ENCODE peak calls at places on chromosomes 2 and 18, in seven cellular contexts. One of them, this sample, is unnamed.

GRCh38 chr2:158668394-158668793 is 126.7 kb upstream of the DAPL1 start:
- DNase-seq in PC-9: no peak
- DNase-seq in MM.1S: no peak
- DNase-seq in IMR-90: no peak
- DNase-seq in GM23338: no peak
- DNase-seq in fibroblast of lung: peak; percentile 15
- DNase-seq in OCI-LY7: no peak
- DNase-seq in this sample: no peak

GRCh38 chr18:26424428-26425147 is 123.8 kb downstream of the KCTD1 start:
- DNase-seq in PC-9: no peak
- DNase-seq in MM.1S: peak; percentile 76
- DNase-seq in IMR-90: no peak
- DNase-seq in GM23338: no peak
- DNase-seq in fibroblast of lung: no peak
- DNase-seq in OCI-LY7: no peak
- DNase-seq in this sample: no peak

GRCh38 chr2:234335676-234336228 is 161.1 kb downstream of the ARL4C start:
- DNase-seq in PC-9: no peak
- DNase-seq in MM.1S: no peak
- DNase-seq in IMR-90: peak; percentile 72
- DNase-seq in GM23338: no peak
- DNase-seq in fibroblast of lung: peak; percentile 88
- DNase-seq in OCI-LY7: no peak
- DNase-seq in this sample: no peak

GRCh38 chr2:217362290-217362689 is 502.4 kb upstream of the TNP1 start:
- DNase-seq in PC-9: no peak
- DNase-seq in MM.1S: no peak
- DNase-seq in IMR-90: no peak
- DNase-seq in GM23338: no peak
- DNase-seq in fibroblast of lung: no peak
- DNase-seq in OCI-LY7: no peak
- DNase-seq in this sample: no peak

GRCh38 chr2:72041638-72042111 is 106.0 kb downstream of the CYP26B1 start:
- DNase-seq in PC-9: no peak
- DNase-seq in MM.1S: no peak
- DNase-seq in IMR-90: no peak
- DNase-seq in GM23338: no peak
- DNase-seq in fibroblast of lung: no peak
- DNase-seq in OCI-LY7: no peak
- DNase-seq in this sample: no peak

GRCh38 chr2:64654063-64654811 is 524 bp upstream of the SERTAD2 start:
- DNase-seq in PC-9: peak; percentile 77
- DNase-seq in MM.1S: peak; percentile 87
- DNase-seq in IMR-90: peak; percentile 79
- DNase-seq in GM23338: peak; percentile 76
- DNase-seq in fibroblast of lung: peak; percentile 73
- DNase-seq in OCI-LY7: peak; percentile 42
- DNase-seq in this sample: no peak

GRCh38 chr2:238290079-238290478 is 1.7 kb upstream of the PER2 start:
- DNase-seq in PC-9: peak; percentile 92
- DNase-seq in MM.1S: no peak
- DNase-seq in IMR-90: no peak
- DNase-seq in GM23338: peak; percentile 72
- DNase-seq in fibroblast of lung: no peak
- DNase-seq in OCI-LY7: peak; percentile 45
- DNase-seq in this sample: no peak

GRCh38 chr2:172311921-172312345 is 115.5 kb upstream of the ITGA6 start:
- DNase-seq in PC-9: no peak
- DNase-seq in MM.1S: no peak
- DNase-seq in IMR-90: no peak
- DNase-seq in GM23338: no peak
- DNase-seq in fibroblast of lung: no peak
- DNase-seq in OCI-LY7: no peak
- DNase-seq in this sample: no peak

GRCh38 chr2:40353236-40353635 is 98.7 kb downstream of the SLC8A1 start:
- DNase-seq in PC-9: no peak
- DNase-seq in MM.1S: no peak
- DNase-seq in IMR-90: no peak
- DNase-seq in GM23338: no peak
- DNase-seq in fibroblast of lung: peak; percentile 59
- DNase-seq in OCI-LY7: no peak
- DNase-seq in this sample: no peak

GRCh38 chr2:60463249-60463648 is 90.2 kb downstream of the BCL11A start:
- DNase-seq in PC-9: no peak
- DNase-seq in MM.1S: no peak
- DNase-seq in IMR-90: peak; percentile 48
- DNase-seq in GM23338: no peak
- DNase-seq in fibroblast of lung: peak; percentile 31
- DNase-seq in OCI-LY7: no peak
- DNase-seq in this sample: no peak

GRCh38 chr18:34342960-34343359 is 118.2 kb upstream of the NOL4 start:
- DNase-seq in PC-9: no peak
- DNase-seq in MM.1S: no peak
- DNase-seq in IMR-90: peak; percentile 28
- DNase-seq in GM23338: peak; percentile 6
- DNase-seq in fibroblast of lung: peak; percentile 41
- DNase-seq in OCI-LY7: no peak
- DNase-seq in this sample: no peak

GRCh38 chr2:43171789-43172188 is 54.6 kb downstream of the ZFP36L2 start:
- DNase-seq in PC-9: peak; percentile 37
- DNase-seq in MM.1S: no peak
- DNase-seq in IMR-90: peak; percentile 66
- DNase-seq in GM23338: no peak
- DNase-seq in fibroblast of lung: peak; percentile 59
- DNase-seq in OCI-LY7: no peak
- DNase-seq in this sample: no peak

GRCh38 chr2:69212238-69213028 is 174.6 kb downstream of the GFPT1 start:
- DNase-seq in PC-9: no peak
- DNase-seq in MM.1S: no peak
- DNase-seq in IMR-90: no peak
- DNase-seq in GM23338: no peak
- DNase-seq in fibroblast of lung: no peak
- DNase-seq in OCI-LY7: no peak
- DNase-seq in this sample: no peak

GRCh38 chr2:184004289-184004944 is 593.9 kb upstream of the ZNF804A start:
- DNase-seq in PC-9: no peak
- DNase-seq in MM.1S: no peak
- DNase-seq in IMR-90: no peak
- DNase-seq in GM23338: no peak
- DNase-seq in fibroblast of lung: no peak
- DNase-seq in OCI-LY7: no peak
- DNase-seq in this sample: peak; percentile 27

GRCh38 chr2:197926673-197927072 is 122.3 kb downstream of the PLCL1 start:
- DNase-seq in PC-9: no peak
- DNase-seq in MM.1S: peak; percentile 81
- DNase-seq in IMR-90: no peak
- DNase-seq in GM23338: no peak
- DNase-seq in fibroblast of lung: no peak
- DNase-seq in OCI-LY7: no peak
- DNase-seq in this sample: no peak

GRCh38 chr2:126891681-126892500 is 6.8 kb upstream of the TEX51 start:
- DNase-seq in PC-9: no peak
- DNase-seq in MM.1S: no peak
- DNase-seq in IMR-90: no peak
- DNase-seq in GM23338: no peak
- DNase-seq in fibroblast of lung: no peak
- DNase-seq in OCI-LY7: no peak
- DNase-seq in this sample: no peak

GRCh38 chr2:165874445-165875039 is 79.0 kb downstream of the TTC21B start:
- DNase-seq in PC-9: peak; percentile 71
- DNase-seq in MM.1S: peak; percentile 89
- DNase-seq in IMR-90: peak; percentile 75
- DNase-seq in GM23338: peak; percentile 88
- DNase-seq in fibroblast of lung: peak; percentile 81
- DNase-seq in OCI-LY7: peak; percentile 81
- DNase-seq in this sample: peak; percentile 36

GRCh38 chr2:10502803-10503107 is 54.6 kb upstream of the ODC1 start:
- DNase-seq in PC-9: no peak
- DNase-seq in MM.1S: no peak
- DNase-seq in IMR-90: no peak
- DNase-seq in GM23338: no peak
- DNase-seq in fibroblast of lung: no peak
- DNase-seq in OCI-LY7: no peak
- DNase-seq in this sample: no peak

GRCh38 chr2:85611217-85611704 is 605 bp downstream of the C2orf68 start:
- DNase-seq in PC-9: no peak
- DNase-seq in MM.1S: no peak
- DNase-seq in IMR-90: no peak
- DNase-seq in GM23338: no peak
- DNase-seq in fibroblast of lung: no peak
- DNase-seq in OCI-LY7: no peak
- DNase-seq in this sample: no peak

GRCh38 chr2:190744041-190744440 is 95.2 kb downstream of the NAB1 start:
- DNase-seq in PC-9: no peak
- DNase-seq in MM.1S: no peak
- DNase-seq in IMR-90: no peak
- DNase-seq in GM23338: no peak
- DNase-seq in fibroblast of lung: no peak
- DNase-seq in OCI-LY7: no peak
- DNase-seq in this sample: no peak

GRCh38 chr2:84963692-84964405 is 7.1 kb upstream of the KCMF1 start:
- DNase-seq in PC-9: peak; percentile 43
- DNase-seq in MM.1S: no peak
- DNase-seq in IMR-90: peak; percentile 97
- DNase-seq in GM23338: no peak
- DNase-seq in fibroblast of lung: peak; percentile 94
- DNase-seq in OCI-LY7: no peak
- DNase-seq in this sample: no peak

GRCh38 chr2:191501390-191502168 is 176.4 kb upstream of the NABP1 start:
- DNase-seq in PC-9: no peak
- DNase-seq in MM.1S: no peak
- DNase-seq in IMR-90: peak; percentile 70
- DNase-seq in GM23338: no peak
- DNase-seq in fibroblast of lung: peak; percentile 81
- DNase-seq in OCI-LY7: no peak
- DNase-seq in this sample: no peak

GRCh38 chr2:240250985-240251847 is 110.8 kb upstream of the OTOS start:
- DNase-seq in PC-9: peak; percentile 92
- DNase-seq in MM.1S: peak; percentile 27
- DNase-seq in IMR-90: peak; percentile 89
- DNase-seq in GM23338: peak; percentile 22
- DNase-seq in fibroblast of lung: peak; percentile 99
- DNase-seq in OCI-LY7: no peak
- DNase-seq in this sample: no peak

GRCh38 chr2:111071480-111072143 is 49.1 kb upstream of the BCL2L11 start:
- DNase-seq in PC-9: peak; percentile 84
- DNase-seq in MM.1S: no peak
- DNase-seq in IMR-90: peak; percentile 73
- DNase-seq in GM23338: no peak
- DNase-seq in fibroblast of lung: peak; percentile 82
- DNase-seq in OCI-LY7: no peak
- DNase-seq in this sample: peak; percentile 35

GRCh38 chr2:239959059-239959971 is 65.8 kb downstream of the NDUFA10 start:
- DNase-seq in PC-9: no peak
- DNase-seq in MM.1S: no peak
- DNase-seq in IMR-90: peak; percentile 15
- DNase-seq in GM23338: no peak
- DNase-seq in fibroblast of lung: no peak
- DNase-seq in OCI-LY7: no peak
- DNase-seq in this sample: no peak

GRCh38 chr2:97724946-97725688 is 11.7 kb downstream of the ZAP70 start:
- DNase-seq in PC-9: no peak
- DNase-seq in MM.1S: no peak
- DNase-seq in IMR-90: no peak
- DNase-seq in GM23338: no peak
- DNase-seq in fibroblast of lung: no peak
- DNase-seq in OCI-LY7: no peak
- DNase-seq in this sample: no peak

GRCh38 chr18:2903006-2903405 is 56.2 kb downstream of the EMILIN2 start:
- DNase-seq in PC-9: no peak
- DNase-seq in MM.1S: no peak
- DNase-seq in IMR-90: peak; percentile 61
- DNase-seq in GM23338: no peak
- DNase-seq in fibroblast of lung: peak; percentile 86
- DNase-seq in OCI-LY7: no peak
- DNase-seq in this sample: no peak

GRCh38 chr2:2501454-2502108 is 170.5 kb upstream of the MYT1L start:
- DNase-seq in PC-9: no peak
- DNase-seq in MM.1S: no peak
- DNase-seq in IMR-90: no peak
- DNase-seq in GM23338: no peak
- DNase-seq in fibroblast of lung: no peak
- DNase-seq in OCI-LY7: no peak
- DNase-seq in this sample: no peak

GRCh38 chr2:240820014-240820606 is at the start of gene KIF1A:
- DNase-seq in PC-9: no peak
- DNase-seq in MM.1S: no peak
- DNase-seq in IMR-90: no peak
- DNase-seq in GM23338: peak; percentile 88
- DNase-seq in fibroblast of lung: no peak
- DNase-seq in OCI-LY7: no peak
- DNase-seq in this sample: no peak

GRCh38 chr2:16114836-16115235 is 174.5 kb downstream of the MYCN start:
- DNase-seq in PC-9: no peak
- DNase-seq in MM.1S: no peak
- DNase-seq in IMR-90: no peak
- DNase-seq in GM23338: no peak
- DNase-seq in fibroblast of lung: no peak
- DNase-seq in OCI-LY7: no peak
- DNase-seq in this sample: no peak

GRCh38 chr2:152875832-152876669 is 157.6 kb downstream of the ARL6IP6 start:
- DNase-seq in PC-9: no peak
- DNase-seq in MM.1S: no peak
- DNase-seq in IMR-90: peak; percentile 6
- DNase-seq in GM23338: no peak
- DNase-seq in fibroblast of lung: no peak
- DNase-seq in OCI-LY7: no peak
- DNase-seq in this sample: no peak
- H2AFZ ChIP-seq in PC-9: no peak overlapping the region
- H2AFZ ChIP-seq in MM.1S: no peak overlapping the region
- H2AFZ ChIP-seq in IMR-90: no peak overlapping the region
- H2AFZ ChIP-seq in GM23338: no peak overlapping the region
- H2AFZ ChIP-seq in fibroblast of lung: no peak overlapping the region
- H2AFZ ChIP-seq in OCI-LY7: no peak overlapping the region
- H2AFZ ChIP-seq in this sample: no peak overlapping the region

GRCh38 chr2:221570321-221571107 is 1.6 kb downstream of the EPHA4 start:
- DNase-seq in PC-9: no peak
- DNase-seq in MM.1S: no peak
- DNase-seq in IMR-90: peak; percentile 31
- DNase-seq in GM23338: peak; percentile 43
- DNase-seq in fibroblast of lung: peak; percentile 54
- DNase-seq in OCI-LY7: no peak
- DNase-seq in this sample: no peak
- H2AFZ ChIP-seq in PC-9: no peak overlapping the region
- H2AFZ ChIP-seq in MM.1S: no peak overlapping the region
- H2AFZ ChIP-seq in IMR-90: peak overlapping the region; percentile 87
- H2AFZ ChIP-seq in GM23338: no peak overlapping the region
- H2AFZ ChIP-seq in fibroblast of lung: peak overlapping the region; percentile 73
- H2AFZ ChIP-seq in OCI-LY7: no peak overlapping the region
- H2AFZ ChIP-seq in this sample: no peak overlapping the region

GRCh38 chr2:120820885-120821279 is 85.2 kb downstream of the GLI2 start:
- DNase-seq in PC-9: no peak
- DNase-seq in MM.1S: peak; percentile 54
- DNase-seq in IMR-90: peak; percentile 84
- DNase-seq in GM23338: no peak
- DNase-seq in fibroblast of lung: peak; percentile 75
- DNase-seq in OCI-LY7: no peak
- DNase-seq in this sample: no peak
- H2AFZ ChIP-seq in PC-9: no peak overlapping the region
- H2AFZ ChIP-seq in MM.1S: no peak overlapping the region
- H2AFZ ChIP-seq in IMR-90: peak overlapping the region; percentile 36
- H2AFZ ChIP-seq in GM23338: no peak overlapping the region
- H2AFZ ChIP-seq in fibroblast of lung: no peak overlapping the region
- H2AFZ ChIP-seq in OCI-LY7: no peak overlapping the region
- H2AFZ ChIP-seq in this sample: no peak overlapping the region

GRCh38 chr2:174063492-174064092 is 98.4 kb upstream of the SP3 start:
- DNase-seq in PC-9: no peak
- DNase-seq in MM.1S: no peak
- DNase-seq in IMR-90: no peak
- DNase-seq in GM23338: no peak
- DNase-seq in fibroblast of lung: no peak
- DNase-seq in OCI-LY7: no peak
- DNase-seq in this sample: no peak
- H2AFZ ChIP-seq in PC-9: no peak overlapping the region
- H2AFZ ChIP-seq in MM.1S: no peak overlapping the region
- H2AFZ ChIP-seq in IMR-90: no peak overlapping the region
- H2AFZ ChIP-seq in GM23338: peak overlapping the region; percentile 39
- H2AFZ ChIP-seq in fibroblast of lung: no peak overlapping the region
- H2AFZ ChIP-seq in OCI-LY7: no peak overlapping the region
- H2AFZ ChIP-seq in this sample: no peak overlapping the region